ENCODE peak calls at places on chromosomes 7 and 10, in five cellular contexts. L is NB4, Z is adrenal gland, W is suprapubic skin, A is tibial nerve. I is an unnamed sample.

GRCh38 chr7:129394982-129395906 is 39.0 kb upstream of the STRIP2 start:
- DNase-seq in L (no peak), Z (no peak), W (no peak), A (no peak), I (no peak)

GRCh38 chr7:17142831-17143541 is 155.5 kb upstream of the AHR start:
- DNase-seq in L (peak; percentile 44), Z (no peak), W (no peak), A (no peak), I (no peak)

GRCh38 chr10:35195361-35196306 is 69.0 kb downstream of the CREM start:
- DNase-seq in L (peak; percentile 75), Z (peak; percentile 95), W (no peak), A (peak; percentile 79), I (peak; percentile 40)

GRCh38 chr7:131008840-131009651 is 275.0 kb upstream of the KLF14 start:
- DNase-seq in L (no peak), Z (no peak), W (no peak), A (no peak), I (no peak)

GRCh38 chr7:76325811-76326210 is 23.3 kb downstream of the HSPB1 start:
- DNase-seq in L (no peak), Z (no peak), W (no peak), A (no peak), I (no peak)

GRCh38 chr7:50436133-50436802 is 13.9 kb downstream of the FIGNL1 start:
- DNase-seq in L (no peak), Z (no peak), W (no peak), A (no peak), I (no peak)

GRCh38 chr10:48656241-48656921 is 28.3 kb upstream of the WDFY4 start:
- DNase-seq in L (peak; percentile 96), Z (peak; percentile 95), W (peak; percentile 93), A (peak; percentile 76), I (peak; percentile 71)

GRCh38 chr10:107067843-107068242 is 96.7 kb downstream of the SORCS1 start:
- DNase-seq in L (no peak), Z (no peak), W (no peak), A (no peak), I (no peak)

GRCh38 chr10:83666762-83667161 is 472.5 kb upstream of the GHITM start:
- DNase-seq in L (peak; percentile 15), Z (no peak), W (no peak), A (no peak), I (no peak)

GRCh38 chr10:21402606-21403083 is 122.8 kb downstream of the SKIDA1 start:
- DNase-seq in L (no peak), Z (no peak), W (peak; percentile 63), A (no peak), I (no peak)

GRCh38 chr10:101373063-101373462 is 19.1 kb downstream of the BTRC start:
- DNase-seq in L (no peak), Z (no peak), W (no peak), A (no peak), I (no peak)

GRCh38 chr10:94286898-94287297 is 75.8 kb downstream of the NOC3L start:
- DNase-seq in L (no peak), Z (no peak), W (no peak), A (no peak), I (no peak)

GRCh38 chr7:47572101-47572460 is 9.8 kb downstream of the TNS3 start:
- DNase-seq in L (no peak), Z (peak; percentile 72), W (no peak), A (no peak), I (no peak)

GRCh38 chr10:88129013-88129412 is 265.6 kb downstream of the PTEN start:
- DNase-seq in L (peak; percentile 39), Z (no peak), W (no peak), A (no peak), I (peak; percentile 72)

GRCh38 chr7:90246184-90246583 is 1.2 kb downstream of the CFAP69 start:
- DNase-seq in L (no peak), Z (no peak), W (no peak), A (peak; percentile 16), I (no peak)

GRCh38 chr10:84160663-84161362 is 12.8 kb upstream of the GPR15LG start:
- DNase-seq in L (no peak), Z (no peak), W (no peak), A (no peak), I (no peak)

GRCh38 chr10:47404937-47405336 is 20.8 kb upstream of the ZNF488 start:
- DNase-seq in L (no peak), Z (no peak), W (no peak), A (no peak), I (no peak)

GRCh38 chr7:55409474-55410225 is 44.5 kb downstream of the LANCL2 start:
- DNase-seq in L (peak; percentile 52), Z (no peak), W (no peak), A (no peak), I (no peak)

GRCh38 chr7:34341331-34341730 is 316.7 kb upstream of the NPSR1 start:
- DNase-seq in L (no peak), Z (no peak), W (no peak), A (no peak), I (no peak)

GRCh38 chr7:25636168-25636567 is 407.9 kb upstream of the NPVF start:
- DNase-seq in L (no peak), Z (no peak), W (no peak), A (no peak), I (no peak)

GRCh38 chr10:59906417-59907202 is at the start of gene CCDC6:
- DNase-seq in L (peak; percentile 96), Z (peak; percentile 97), W (peak; percentile 96), A (peak; percentile 86), I (peak; percentile 92)

GRCh38 chr7:120272261-120272895 is 597 bp upstream of the KCND2 start:
- DNase-seq in L (peak; percentile 68), Z (peak; percentile 54), W (no peak), A (no peak), I (no peak)
- TF ChIP-seq CTCF in L (peak; percentile 80), Z (peak; percentile 43), W (peak; percentile 6), A (peak; percentile 32), I (peak; percentile 40)

GRCh38 chr10:114486938-114487814 is 82.9 kb upstream of the AFAP1L2 start:
- DNase-seq in L (no peak), Z (no peak), W (no peak), A (no peak), I (no peak)

GRCh38 chr10:114489521-114490310 is 85.4 kb upstream of the AFAP1L2 start:
- DNase-seq in L (no peak), Z (no peak), W (no peak), A (no peak), I (no peak)

GRCh38 chr10:114485695-114486400 is 81.5 kb upstream of the AFAP1L2 start:
- DNase-seq in L (no peak), Z (no peak), W (no peak), A (peak; percentile 41), I (no peak)

GRCh38 chr10:114491419-114491818 is 87.1 kb upstream of the AFAP1L2 start:
- DNase-seq in L (no peak), Z (no peak), W (no peak), A (peak; percentile 68), I (peak; percentile 43)

DNA sequence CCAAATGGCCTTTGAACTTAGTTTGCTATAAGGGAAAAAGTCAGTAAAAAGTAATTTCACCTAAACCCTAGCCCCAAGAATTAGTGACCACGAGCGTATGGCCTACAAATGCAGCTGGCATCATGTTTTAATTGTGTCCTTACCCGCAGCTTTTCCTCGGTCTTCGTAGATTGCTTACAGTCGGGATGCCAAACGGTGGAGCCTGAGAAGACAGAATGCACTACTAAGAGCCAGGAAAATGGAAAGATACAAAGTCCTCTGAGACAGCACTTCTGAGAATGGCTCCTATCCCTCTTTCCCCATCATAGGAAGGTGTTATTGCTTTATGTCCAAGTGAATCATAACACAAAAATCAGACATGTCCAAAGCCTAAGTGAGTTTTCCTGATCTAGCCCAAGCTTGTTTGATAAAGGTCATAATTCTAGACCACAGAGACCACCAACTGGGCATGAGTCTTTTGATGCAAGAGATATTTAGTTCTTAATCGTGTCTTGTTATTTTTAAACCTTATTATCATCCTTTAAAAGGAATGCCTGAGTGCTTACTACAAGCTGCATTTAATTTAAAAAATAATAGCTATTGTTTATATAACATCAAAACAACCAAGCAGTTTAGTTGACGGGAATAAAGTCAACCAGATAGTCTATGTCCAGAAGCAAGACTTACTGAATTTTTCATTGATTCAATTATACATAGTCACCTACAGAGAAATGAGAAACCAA is 83.7 kb upstream of the AFAP1L2 start:
- DNase-seq in L (no peak), Z (no peak), W (no peak), A (no peak), I (no peak)
- TF ChIP-seq POLR2A in L (no peak), Z (no peak), W (no peak), A (no peak), I (no peak)

GRCh38 chr10:75924309-75924920 is 493.0 kb downstream of the LRMDA start:
- DNase-seq in L (no peak), Z (no peak), W (no peak), A (no peak), I (no peak)

GRCh38 chr10:75919913-75920312 is 488.5 kb downstream of the LRMDA start:
- DNase-seq in L (no peak), Z (no peak), W (no peak), A (no peak), I (peak; percentile 14)

GRCh38 chr10:75926763-75927162 is 495.3 kb downstream of the LRMDA start:
- DNase-seq in L (no peak), Z (no peak), W (no peak), A (no peak), I (no peak)

GRCh38 chr10:75925999-75926398 is 494.6 kb downstream of the LRMDA start:
- DNase-seq in L (no peak), Z (no peak), W (no peak), A (no peak), I (no peak)

GRCh38 chr10:75922435-75922834 is 491.0 kb downstream of the LRMDA start:
- DNase-seq in L (peak; percentile 14), Z (no peak), W (no peak), A (no peak), I (no peak)
- TF ChIP-seq CTCF in L (peak; percentile 9), Z (no peak), W (no peak), A (no peak), I (no peak)

DNA sequence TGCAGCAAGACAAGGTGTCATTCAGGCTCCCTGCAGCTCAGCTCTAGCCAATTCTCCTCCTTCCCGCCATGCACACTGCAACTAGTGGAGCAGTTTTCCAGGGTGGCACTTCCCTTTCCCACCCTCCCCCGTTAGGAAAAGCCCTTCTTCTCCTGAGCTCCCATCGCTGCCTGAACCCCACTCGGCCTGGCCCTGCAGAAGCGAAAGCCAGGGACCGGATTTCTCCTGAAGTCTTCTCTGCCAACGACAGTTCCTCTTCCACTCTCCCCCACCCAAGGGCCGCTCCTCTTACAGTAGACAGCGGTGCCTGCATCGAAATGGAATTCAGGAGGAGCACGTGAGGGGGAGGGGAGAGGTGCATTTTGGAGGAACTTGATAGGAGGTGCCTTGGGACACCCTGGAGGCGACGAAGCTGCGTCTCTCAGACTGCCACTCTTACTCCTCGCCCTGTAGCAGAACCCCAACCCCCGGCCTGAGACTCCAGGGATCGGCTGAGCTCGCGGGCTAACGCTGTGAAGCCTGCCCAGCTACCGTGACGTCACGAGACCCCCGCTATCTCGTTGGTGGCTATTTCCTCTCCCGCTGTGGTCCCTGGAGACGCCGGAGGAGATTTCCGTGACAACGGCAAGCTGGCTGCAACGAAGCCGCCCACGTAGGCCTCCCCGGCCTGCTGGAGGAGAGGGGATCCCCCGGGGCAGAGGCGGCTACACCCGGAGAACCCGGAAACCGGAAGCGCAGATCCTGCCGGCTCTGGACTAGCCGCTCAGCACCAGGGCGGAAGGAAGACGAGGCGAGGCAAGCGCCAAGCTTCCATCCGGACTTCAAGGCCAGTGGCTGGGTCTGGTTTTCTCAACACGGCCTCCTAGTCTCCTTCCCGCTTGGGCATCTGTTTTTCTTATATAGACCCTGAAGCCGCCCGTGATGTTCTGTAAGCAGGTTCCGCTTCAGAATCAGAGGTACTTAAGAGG is 109.7 kb downstream of the RALA start:
- DNase-seq in L (peak; percentile 100), Z (peak; percentile 98), W (peak; percentile 97), A (peak; percentile 91), I (peak; percentile 84)
- TF ChIP-seq POLR2A in L (peak; percentile 65), Z (peak; percentile 36), W (peak; percentile 48), A (no peak), I (no peak)

I was measured in gastrocnemius medialis.